ENCODE peak calls at places on chromosome 7, in nine cellular contexts. N is memory B cell; M is stimulated activated CD8-positive, alpha-beta memory T cell treated with anti-CD3 and anti-CD28 coated beads, Interleukin-4, amount 100 ng/mL, for 48 hours; U is effector memory CD8-positive, alpha-beta T cell; Z is GM10248; T is C1 segment of cervical spinal cord; H is psoas muscle; A is SK-N-MC; F is WERI-Rb-1. O is an unnamed sample.

GRCh38 chr7:154353385-154353784 is 301.2 kb downstream of the DPP6 start:
- DNase-seq in T (no peak), F (no peak), A (no peak), U (no peak), H (no peak), M (no peak), N (no peak), Z (no peak), O (no peak)

GRCh38 chr7:29350351-29350750 is 155.8 kb downstream of the CHN2 start:
- DNase-seq in H (no peak), Z (no peak), M (no peak), U (no peak), F (no peak), A (no peak), T (no peak), N (no peak), O (no peak)

GRCh38 chr7:80916770-80917681 is 1.8 kb downstream of the SEMA3C start:
- DNase-seq in H (no peak), Z (no peak), N (no peak), T (no peak), U (no peak), F (no peak), A (no peak), M (no peak), O (no peak)

GRCh38 chr7:30815016-30815854 is 44.0 kb downstream of the MINDY4 start:
- DNase-seq in Z (no peak), M (no peak), A (no peak), T (peak), H (peak), F (no peak), U (no peak), N (no peak), O (no peak)

GRCh38 chr7:54349259-54349658 is 192.9 kb upstream of the VSTM2A start:
- DNase-seq in T (no peak), A (no peak), F (no peak), Z (no peak), H (no peak), M (no peak), N (no peak), U (no peak), O (no peak)

GRCh38 chr7:150848111-150848510 is 4.2 kb upstream of the AOC1 start:
- DNase-seq in M (peak), Z (no peak), A (no peak), T (no peak), N (no peak), H (no peak), U (no peak), F (no peak), O (no peak)

GRCh38 chr7:24750441-24751055 is 6.7 kb downstream of the GSDME start:
- DNase-seq in M (no peak), A (no peak), F (no peak), Z (no peak), T (no peak), H (no peak), N (no peak), U (no peak), O (no peak)

GRCh38 chr7:151018421-151019129 is 5.7 kb downstream of the ATG9B start:
- DNase-seq in Z (no peak), M (no peak), H (no peak), U (peak), N (peak), F (no peak), T (no peak), A (no peak), O (peak)

GRCh38 chr7:30027065-30027456 is 559 bp upstream of the FKBP14 start:
- DNase-seq in M (no peak), T (no peak), F (no peak), N (peak), A (peak), H (no peak), Z (peak), U (peak), O (no peak)

GRCh38 chr7:362416-363096 is 72.6 kb downstream of the FOXL3 start:
- DNase-seq in T (no peak), U (peak), F (no peak), M (peak), N (no peak), Z (no peak), A (no peak), H (peak), O (peak)

GRCh38 chr7:103668538-103668937 is 222.5 kb upstream of the SLC26A5 start:
- DNase-seq in H (no peak), Z (no peak), M (no peak), F (no peak), N (no peak), U (no peak), A (no peak), T (no peak), O (no peak)

GRCh38 chr7:127536426-127537152 is 48.8 kb downstream of the GCC1 start:
- DNase-seq in T (no peak), N (no peak), H (no peak), Z (no peak), M (no peak), A (no peak), F (no peak), U (no peak), O (no peak)

GRCh38 chr7:41134242-41134872 is 568.5 kb downstream of the INHBA start:
- DNase-seq in M (no peak), Z (peak), T (no peak), A (no peak), U (no peak), F (no peak), N (no peak), H (no peak), O (no peak)

GRCh38 chr7:29765392-29765979 is 40.8 kb upstream of the WIPF3 start:
- DNase-seq in F (no peak), U (no peak), A (no peak), Z (no peak), N (no peak), T (no peak), M (no peak), H (no peak), O (no peak)

GRCh38 chr7:99270702-99271101 is 1.9 kb upstream of the MYH16 start:
- DNase-seq in U (no peak), M (no peak), F (no peak), H (no peak), N (no peak), A (no peak), Z (no peak), T (no peak), O (peak)

GRCh38 chr7:19327011-19327410 is 181.8 kb upstream of the FERD3L start:
- DNase-seq in Z (no peak), F (no peak), A (no peak), T (no peak), H (no peak), N (no peak), U (no peak), M (no peak), O (no peak)

GRCh38 chr7:133568544-133568943 is 315.7 kb downstream of the EXOC4 start:
- DNase-seq in H (no peak), U (no peak), F (no peak), A (no peak), N (no peak), Z (no peak), T (no peak), M (no peak), O (no peak)

GRCh38 chr7:129665013-129665401 is 53.5 kb downstream of the NRF1 start:
- DNase-seq in T (no peak), H (no peak), A (no peak), U (no peak), Z (no peak), M (no peak), N (no peak), F (no peak), O (peak)

GRCh38 chr7:114082934-114083647 is 164.3 kb upstream of the PPP1R3A start:
- DNase-seq in M (no peak), A (no peak), U (no peak), F (no peak), T (no peak), H (peak), Z (peak), N (no peak), O (no peak)

GRCh38 chr7:72234086-72234485 is 178.1 kb downstream of the CALN1 start:
- DNase-seq in M (no peak), A (no peak), F (no peak), Z (no peak), U (no peak), N (no peak), H (no peak), T (no peak), O (no peak)

GRCh38 chr7:98879989-98880337 is 1.6 kb downstream of the TRRAP start:
- DNase-seq in A (no peak), T (no peak), N (no peak), U (no peak), M (no peak), Z (no peak), F (no peak), H (no peak), O (no peak)

GRCh38 chr7:22814261-22815208 is 8.1 kb downstream of the TOMM7 start:
- DNase-seq in A (no peak), Z (no peak), T (no peak), H (no peak), U (no peak), F (no peak), N (no peak), M (no peak), O (no peak)

GRCh38 chr7:607938-608337 is 88.3 kb upstream of the PDGFA start:
- DNase-seq in M (peak), N (no peak), H (no peak), Z (no peak), T (no peak), U (peak), F (no peak), A (no peak), O (no peak)

GRCh38 chr7:4102231-4102841 is 579.8 kb upstream of the FOXK1 start:
- DNase-seq in T (no peak), M (no peak), A (peak), N (no peak), H (no peak), F (no peak), Z (no peak), U (no peak), O (no peak)

GRCh38 chr7:874036-874749 is 2.2 kb upstream of the GET4 start:
- DNase-seq in T (no peak), U (no peak), Z (no peak), N (no peak), A (no peak), M (no peak), F (no peak), H (no peak), O (peak)

GRCh38 chr7:22269057-22269456 is 87.9 kb downstream of the RAPGEF5 start:
- DNase-seq in F (no peak), M (no peak), N (no peak), U (no peak), A (no peak), H (no peak), Z (no peak), T (no peak), O (no peak)

GRCh38 chr7:94888542-94888941 is 18.9 kb upstream of the PPP1R9A start:
- DNase-seq in M (no peak), H (no peak), T (no peak), U (no peak), F (no peak), A (no peak), N (no peak), Z (no peak), O (no peak)

GRCh38 chr7:129835436-129836020 is 117.2 kb downstream of the UBE2H start:
- DNase-seq in A (no peak), T (no peak), M (no peak), F (no peak), Z (no peak), H (no peak), N (no peak), U (no peak), O (peak)

GRCh38 chr7:93921190-93921585 is 347 bp upstream of the GNG11 start:
- DNase-seq in U (no peak), A (no peak), F (no peak), Z (no peak), T (no peak), H (no peak), N (no peak), M (no peak), O (no peak)

GRCh38 chr7:106848851-106849442 is 16.1 kb upstream of the PIK3CG start:
- DNase-seq in M (no peak), A (no peak), N (no peak), T (no peak), H (no peak), U (no peak), F (no peak), Z (no peak), O (peak)

O was measured in K562.